ENCODE peak calls at places on chromosomes 13 and 19, in ten cellular contexts. J is hepatocyte, F is DND-41, R is fibroblast of lung, L is body of pancreas, Q is neural progenitor cell, T is HCT116, C is heart left ventricle, U is OCI-LY7, N is pancreas. O is an unnamed sample. For H3K4me1, the result is how much of the 10 kb centered on the place peaks cover.

GRCh38 chr19:56476671-56477428 is at the start of gene ZNF667:
- DNase-seq in R (peak), Q (peak), C (no peak), N (peak), J (peak), T (no peak), L (no peak), U (no peak), F (peak), O (no peak)

GRCh38 chr19:2055871-2056809 is 5.1 kb upstream of the MKNK2 start:
- DNase-seq in N (peak), U (peak), C (peak), F (peak), L (peak), Q (no peak), R (peak), T (peak), J (peak), O (no peak)

GRCh38 chr13:112968380-112968909 is 569 bp upstream of the MCF2L start:
- DNase-seq in N (peak), J (peak), T (no peak), L (peak), U (peak), R (no peak), Q (peak), C (peak), F (peak), O (no peak)

GRCh38 chr19:7168941-7169340 is 99.4 kb downstream of the ZNF557 start:
- DNase-seq in C (no peak), N (no peak), R (peak), J (no peak), T (no peak), U (no peak), L (no peak), Q (no peak), F (no peak), O (no peak)

GRCh38 chr13:113032291-113032690 is 63.3 kb downstream of the MCF2L start:
- DNase-seq in C (peak), N (no peak), R (no peak), Q (no peak), T (no peak), U (no peak), F (no peak), L (no peak), J (no peak), O (no peak)

GRCh38 chr13:28611654-28612131 is 47.2 kb upstream of the POMP start:
- DNase-seq in F (peak), J (no peak), R (peak), L (no peak), T (no peak), N (no peak), C (no peak), U (no peak), Q (no peak), O (no peak)

GRCh38 chr13:43425234-43425633 is 361.5 kb downstream of the ENOX1 start:
- DNase-seq in U (no peak), F (no peak), C (no peak), R (no peak), L (no peak), J (no peak), T (no peak), N (no peak), Q (no peak), O (no peak)

GRCh38 chr13:55160911-55161310 is 1979.8 kb upstream of the PRR20A start:
- DNase-seq in L (no peak), Q (no peak), U (no peak), T (no peak), R (no peak), J (no peak), N (no peak), C (no peak), F (no peak), O (no peak)

GRCh38 chr19:36210497-36210896 is 4.0 kb downstream of the ZNF565 start:
- DNase-seq in L (no peak), N (no peak), T (no peak), U (no peak), C (no peak), R (no peak), Q (no peak), J (no peak), F (no peak), O (no peak)

GRCh38 chr13:40152145-40152544 is 496.7 kb downstream of the COG6 start:
- DNase-seq in N (no peak), U (no peak), C (no peak), T (peak), Q (no peak), J (no peak), R (peak), F (no peak), L (peak), O (no peak)

GRCh38 chr13:93794197-93794885 is 567.7 kb downstream of the GPC6 start:
- DNase-seq in F (no peak), L (no peak), T (no peak), C (no peak), Q (no peak), U (no peak), R (no peak), N (no peak), J (no peak), O (no peak)

GRCh38 chr13:48511621-48512232 is 21.2 kb downstream of the RCBTB2 start:
- DNase-seq in L (no peak), C (no peak), N (no peak), T (no peak), F (no peak), R (no peak), U (no peak), Q (no peak), J (no peak), O (no peak)

GRCh38 chr13:109869312-109870237 is 83.2 kb upstream of the IRS2 start:
- DNase-seq in R (peak), N (peak), F (no peak), U (no peak), Q (no peak), T (no peak), L (peak), C (peak), J (no peak), O (peak)

GRCh38 chr13:50357586-50358118 is 342.4 kb downstream of the KCNRG start:
- DNase-seq in T (no peak), C (no peak), N (peak), J (peak), L (peak), F (no peak), R (peak), U (no peak), Q (no peak), O (peak)

GRCh38 chr19:35346193-35347052 is 1.3 kb upstream of the FFAR1 start:
- DNase-seq in R (no peak), F (peak), J (no peak), Q (no peak), C (peak), L (peak), U (peak), N (no peak), T (no peak), O (peak)

GRCh38 chr13:79483302-79483701 is 2.3 kb downstream of the NDFIP2 start:
- DNase-seq in Q (no peak), N (no peak), F (no peak), C (no peak), L (no peak), T (no peak), U (no peak), R (peak), J (no peak), O (no peak)

GRCh38 chr13:20191902-20192469 is 752 bp downstream of the GJB2 start:
- DNase-seq in F (no peak), N (peak), Q (peak), T (no peak), C (no peak), L (peak), J (peak), R (peak), U (no peak), O (peak)

GRCh38 chr13:112790735-112791641 is 101.2 kb downstream of the ATP11A start:
- DNase-seq in F (no peak), N (no peak), T (no peak), L (no peak), R (peak), U (no peak), C (no peak), Q (no peak), J (no peak), O (no peak)

GRCh38 chr19:16360738-16361137 is 36.1 kb downstream of the KLF2 start:
- DNase-seq in U (no peak), Q (no peak), C (no peak), J (no peak), L (no peak), R (no peak), N (no peak), T (no peak), F (no peak), O (no peak)

GRCh38 chr19:4523306-4524110 is 5.2 kb upstream of the PLIN4 start:
- DNase-seq in R (peak), C (peak), L (peak), N (no peak), T (peak), Q (peak), U (peak), J (no peak), F (no peak), O (no peak)

GRCh38 chr13:27617801-27618411 is 2.4 kb downstream of the LNX2 start:
- DNase-seq in Q (no peak), N (no peak), F (no peak), T (no peak), C (no peak), J (no peak), L (peak), R (no peak), U (no peak), O (no peak)

GRCh38 chr13:94764576-94765321 is 52.4 kb upstream of the SOX21 start:
- DNase-seq in F (peak), C (no peak), R (peak), L (no peak), J (no peak), U (no peak), T (no peak), Q (peak), N (no peak), O (no peak)

GRCh38 chr13:40470665-40471064 is 195.8 kb downstream of the FOXO1 start:
- DNase-seq in U (no peak), L (no peak), J (no peak), R (no peak), F (no peak), C (no peak), Q (no peak), T (no peak), N (no peak), O (no peak)

GRCh38 chr19:38952395-38953165 is 21.8 kb downstream of the MRPS12 start:
- DNase-seq in F (peak), Q (peak), T (no peak), C (no peak), L (peak), R (no peak), J (peak), U (peak), N (no peak), O (no peak)

GRCh38 chr13:20305587-20305986 is 73.5 kb upstream of the GJB6 start:
- DNase-seq in R (no peak), Q (no peak), N (no peak), F (no peak), C (no peak), L (no peak), U (peak), T (no peak), J (no peak), O (no peak)

GRCh38 chr19:1651548-1652394 is 644 bp downstream of the TCF3 start:
- DNase-seq in F (peak), U (peak), T (no peak), J (peak), L (peak), C (peak), R (peak), Q (peak), N (peak), O (no peak)

GRCh38 chr13:111661776-111662175 is 341.3 kb downstream of the TEX29 start:
- DNase-seq in F (no peak), J (no peak), L (no peak), N (no peak), T (no peak), U (no peak), C (no peak), Q (no peak), R (no peak), O (no peak)

GRCh38 chr13:40613192-40613818 is 53.1 kb downstream of the FOXO1 start:
- DNase-seq in N (peak), U (peak), J (no peak), L (peak), R (no peak), C (no peak), T (no peak), F (no peak), Q (no peak), O (peak)

GRCh38 chr19:29630661-29631060 is 24.6 kb downstream of the POP4 start:
- DNase-seq in U (no peak), C (no peak), R (no peak), F (no peak), L (no peak), T (no peak), Q (no peak), N (no peak), J (no peak), O (no peak)

GRCh38 chr13:44575741-44576395 is at the start of gene TSC22D1:
- DNase-seq in U (peak), T (no peak), L (peak), Q (peak), F (peak), J (peak), R (peak), C (peak), N (peak), O (no peak)

GRCh38 chr13:114004416-114005205 is 30.7 kb upstream of the C13orf46 start:
- DNase-seq in Q (no peak), J (peak), R (peak), T (no peak), U (no peak), C (peak), F (no peak), N (no peak), L (peak), O (peak)

GRCh38 chr19:47026889-47027288 is 7.3 kb downstream of the NPAS1 start:
- DNase-seq in C (no peak), J (peak), F (no peak), T (no peak), U (no peak), N (no peak), Q (no peak), L (no peak), R (no peak), O (no peak)

GRCh38 chr19:53357821-53358581 is 7.5 kb upstream of the ZNF525 start:
- DNase-seq in F (no peak), T (no peak), N (no peak), R (no peak), J (no peak), C (no peak), Q (no peak), L (no peak), U (no peak), O (no peak)

DNA sequence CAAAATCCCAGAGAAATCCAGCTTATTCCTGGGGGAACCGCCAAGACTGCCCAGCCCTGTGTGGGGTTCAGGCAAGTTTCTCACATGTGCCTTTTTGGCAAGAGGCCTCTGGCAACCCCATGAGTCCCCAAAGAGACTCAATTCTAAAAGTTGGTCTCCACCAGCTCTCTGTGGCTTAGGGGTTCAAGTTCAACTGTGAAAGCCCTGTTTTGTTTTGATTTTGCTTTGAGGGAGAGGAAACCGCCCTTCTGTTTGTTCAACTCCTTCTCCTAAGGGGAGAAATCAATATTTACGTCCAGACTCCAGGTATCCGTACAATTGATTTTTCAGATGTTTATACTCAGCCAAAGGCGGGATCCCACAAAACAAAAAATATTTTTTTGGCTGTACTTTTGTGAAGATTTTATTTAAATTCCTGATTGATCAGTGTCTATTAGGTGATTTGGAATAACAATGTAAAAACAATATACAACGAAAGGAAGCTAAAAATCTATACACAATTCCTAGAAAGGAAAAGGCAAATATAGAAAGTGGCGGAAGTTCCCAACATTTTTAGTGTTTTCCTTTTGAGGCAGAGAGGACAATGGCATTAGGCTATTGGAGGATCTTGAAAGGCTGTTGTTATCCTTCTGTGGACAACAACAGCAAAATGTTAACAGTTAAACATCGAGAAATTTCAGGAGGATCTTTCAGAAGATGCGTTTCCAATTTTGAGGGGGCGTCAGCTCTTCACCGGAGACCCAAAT is 582 bp upstream of the LDLR start:
- DNase-seq in J (peak), C (no peak), F (no peak), N (no peak), Q (no peak), T (no peak), R (no peak), L (no peak), U (no peak), O (no peak)
- H3K4me1 ChIP-seq in J (under half), C (under half), F (under half), N (half or more), Q (under half), T (half or more), R (under half), L (half or more), U (under half), O (half or more)

GRCh38 chr19:41299046-41299754 is 10.8 kb upstream of the CCDC97 start:
- DNase-seq in Q (no peak), L (no peak), J (no peak), F (no peak), T (no peak), R (peak), U (no peak), N (no peak), C (no peak), O (no peak)
- H3K4me1 ChIP-seq in Q (under half), L (under half), J (under half), F (under half), T (under half), R (under half), U (under half), N (under half), C (under half), O (half or more)

GRCh38 chr13:66995366-66995663 is 234.8 kb downstream of the PCDH9 start:
- DNase-seq in N (no peak), C (no peak), R (no peak), J (no peak), L (no peak), U (peak), F (peak), T (no peak), Q (no peak), O (no peak)
- H3K4me1 ChIP-seq in N (under half), C (under half), R (under half), J (under half), L (under half), U (half or more), F (under half), T (under half), Q (under half), O (under half)

GRCh38 chr19:15321739-15322138 is 10.6 kb downstream of the BRD4 start:
- DNase-seq in J (no peak), C (no peak), L (no peak), F (no peak), N (no peak), U (no peak), T (no peak), R (no peak), Q (no peak), O (no peak)
- H3K4me1 ChIP-seq in J (half or more), C (half or more), L (half or more), F (under half), N (half or more), U (half or more), T (under half), R (half or more), Q (under half), O (half or more)

O was measured in esophagus muscularis mucosa.